ENCODE peak calls at places on chromosomes 7 and 10, in eight cellular contexts. I, D, F, A, P, H, U and E are unnamed samples.

GRCh38 chr7:98996162-98996552 is 117.8 kb downstream of the TRRAP start:
- DNase-seq in I (no peak), D (no peak), F (no peak), A (no peak), P (no peak), H (no peak), U (no peak), E (no peak)

GRCh38 chr7:101933685-101934084 is 116.3 kb downstream of the CUX1 start:
- DNase-seq in I (no peak), D (no peak), F (no peak), A (no peak), P (no peak), H (no peak), U (no peak), E (no peak)

GRCh38 chr7:85593355-85593754 is 406.5 kb upstream of the SEMA3D start:
- DNase-seq in I (no peak), D (no peak), F (no peak), A (no peak), P (no peak), H (no peak), U (no peak), E (no peak)

GRCh38 chr7:7017707-7018265 is 164.6 kb upstream of the C1GALT1 start:
- DNase-seq in I (no peak), D (no peak), F (no peak), A (no peak), P (no peak), H (peak; percentile 20), U (no peak), E (no peak)

GRCh38 chr7:122676466-122676865 is 22.5 kb downstream of the RNF133 start:
- DNase-seq in I (no peak), D (no peak), F (no peak), A (no peak), P (no peak), H (no peak), U (no peak), E (no peak)

GRCh38 chr10:120121768-120122167 is 229.2 kb downstream of the SEC23IP start:
- DNase-seq in I (no peak), D (no peak), F (no peak), A (no peak), P (no peak), H (no peak), U (no peak), E (no peak)

GRCh38 chr10:47405829-47406547 is 21.9 kb upstream of the ZNF488 start:
- DNase-seq in I (no peak), D (no peak), F (no peak), A (no peak), P (no peak), H (no peak), U (no peak), E (no peak)

GRCh38 chr7:106460792-106461254 is 176.0 kb upstream of the NAMPT start:
- DNase-seq in I (no peak), D (no peak), F (no peak), A (no peak), P (no peak), H (peak; percentile 95), U (no peak), E (peak; percentile 29)

GRCh38 chr10:131561897-131562296 is 250.4 kb upstream of the TCERG1L start:
- DNase-seq in I (no peak), D (no peak), F (no peak), A (no peak), P (peak; percentile 68), H (no peak), U (no peak), E (no peak)

GRCh38 chr7:9961161-9961922 is 1012.3 kb upstream of the PHF14 start:
- DNase-seq in I (no peak), D (no peak), F (no peak), A (no peak), P (no peak), H (no peak), U (no peak), E (no peak)

GRCh38 chr7:20249924-20250323 is 32.7 kb upstream of the MACC1 start:
- DNase-seq in I (no peak), D (no peak), F (no peak), A (peak; percentile 28), P (no peak), H (no peak), U (no peak), E (no peak)

GRCh38 chr10:32148864-32149256 is 92.6 kb upstream of the KIF5B start:
- DNase-seq in I (no peak), D (no peak), F (no peak), A (no peak), P (no peak), H (no peak), U (no peak), E (no peak)

GRCh38 chr7:151081170-151082101 is 827 bp upstream of the FASTK start:
- DNase-seq in I (no peak), D (no peak), F (no peak), A (no peak), P (peak; percentile 21), H (no peak), U (no peak), E (peak; percentile 60)

GRCh38 chr7:106755641-106756040 is 94.7 kb upstream of the CCDC71L start:
- DNase-seq in I (no peak), D (no peak), F (no peak), A (no peak), P (no peak), H (no peak), U (no peak), E (no peak)

GRCh38 chr7:65239707-65240352 is 133.8 kb upstream of the ZNF92 start:
- DNase-seq in I (peak; percentile 89), D (peak; percentile 42), F (no peak), A (peak; percentile 15), P (no peak), H (no peak), U (no peak), E (peak; percentile 60)